ENCODE peak calls at places on chromosomes 11 and 22, in ten cellular contexts. O is activated T-cell treated with anti-CD3 and anti-CD28 coated beads for 1 hour, A is kidney, H is heart right ventricle, S is NCI-H82, L is Right ventricle myocardium superior, D is BE2C, B is gastrocnemius medialis, G is HEK293T, V is SK-N-SH. F is an unnamed sample.

GRCh38 chr11:119195680-119196079 is 10.4 kb downstream of the NHERF4 start:
- DNase-seq in O (no peak), A (no peak), H (no peak), S (peak; percentile 31), L (peak; percentile 47), D (peak; percentile 35), B (no peak), G (peak; percentile 68), V (peak; percentile 50), F (peak; percentile 52)

GRCh38 chr22:36467042-36467810 is 14.2 kb downstream of the TXN2 start:
- DNase-seq in O (no peak), A (no peak), H (peak; percentile 80), S (no peak), L (peak; percentile 83), D (peak; percentile 86), B (peak; percentile 44), G (no peak), V (no peak), F (peak; percentile 61)

GRCh38 chr11:19817265-19817851 is 104.7 kb downstream of the NAV2 start:
- DNase-seq in O (no peak), A (no peak), H (no peak), S (no peak), L (no peak), D (no peak), B (no peak), G (no peak), V (no peak), F (no peak)

GRCh38 chr11:102780491-102780918 is at the start of gene MMP10:
- DNase-seq in O (no peak), A (no peak), H (no peak), S (peak; percentile 36), L (no peak), D (no peak), B (no peak), G (peak; percentile 37), V (no peak), F (peak; percentile 41)

GRCh38 chr22:24822471-24822870 is 16.5 kb downstream of the SGSM1 start:
- DNase-seq in O (no peak), A (no peak), H (no peak), S (no peak), L (peak; percentile 25), D (no peak), B (no peak), G (no peak), V (no peak), F (peak; percentile 35)

GRCh38 chr11:10413268-10413667 is 41.8 kb upstream of the AMPD3 start:
- DNase-seq in O (peak; percentile 21), A (no peak), H (no peak), S (peak; percentile 71), L (no peak), D (peak; percentile 18), B (peak; percentile 61), G (no peak), V (no peak), F (peak; percentile 9)

GRCh38 chr11:127993788-127994187 is 593.6 kb downstream of the ETS1 start:
- DNase-seq in O (no peak), A (no peak), H (no peak), S (peak; percentile 8), L (no peak), D (no peak), B (no peak), G (no peak), V (no peak), F (no peak)

GRCh38 chr11:113184498-113184897 is 129.9 kb upstream of the TTC12 start:
- DNase-seq in O (no peak), A (no peak), H (no peak), S (no peak), L (no peak), D (no peak), B (no peak), G (no peak), V (no peak), F (no peak)

GRCh38 chr11:36149538-36150242 is 139.5 kb downstream of the COMMD9 start:
- DNase-seq in O (no peak), A (peak; percentile 87), H (no peak), S (peak; percentile 34), L (no peak), D (peak; percentile 37), B (peak; percentile 65), G (peak; percentile 61), V (peak; percentile 61), F (peak; percentile 70)

GRCh38 chr22:49506010-49506400 is 321.7 kb downstream of the BRD1 start:
- DNase-seq in O (no peak), A (no peak), H (no peak), S (no peak), L (no peak), D (no peak), B (no peak), G (no peak), V (no peak), F (no peak)

GRCh38 chr11:93791493-93791892 is 7.4 kb downstream of the MED17 start:
- DNase-seq in O (no peak), A (no peak), H (no peak), S (no peak), L (no peak), D (no peak), B (no peak), G (no peak), V (no peak), F (no peak)

GRCh38 chr11:26944866-26945664 is 48.8 kb upstream of the FIBIN start:
- DNase-seq in O (no peak), A (no peak), H (no peak), S (no peak), L (no peak), D (no peak), B (no peak), G (no peak), V (no peak), F (no peak)

GRCh38 chr22:33785283-33785991 is 134.8 kb downstream of the LARGE1 start:
- DNase-seq in O (no peak), A (no peak), H (no peak), S (no peak), L (no peak), D (no peak), B (no peak), G (no peak), V (peak; percentile 19), F (no peak)

GRCh38 chr11:70630816-70631623 is 232.7 kb downstream of the CTTN start:
- DNase-seq in O (no peak), A (no peak), H (no peak), S (peak; percentile 91), L (no peak), D (peak; percentile 83), B (no peak), G (no peak), V (no peak), F (no peak)

GRCh38 chr11:1825039-1825740 is 9.6 kb upstream of the SYT8 start:
- DNase-seq in O (no peak), A (peak; percentile 80), H (no peak), S (peak; percentile 40), L (peak; percentile 67), D (no peak), B (no peak), G (peak; percentile 62), V (no peak), F (no peak)

GRCh38 chr11:104690243-104690642 is 208.0 kb downstream of the CASP12 start:
- DNase-seq in O (no peak), A (no peak), H (no peak), S (no peak), L (no peak), D (no peak), B (no peak), G (no peak), V (peak; percentile 6), F (no peak)

GRCh38 chr11:67160872-67161783 is 42.1 kb downstream of the KDM2A start:
- DNase-seq in O (no peak), A (no peak), H (no peak), S (no peak), L (no peak), D (no peak), B (no peak), G (no peak), V (no peak), F (no peak)

GRCh38 chr11:67054851-67055523 is 1.7 kb upstream of the RHOD start:
- DNase-seq in O (no peak), A (no peak), H (peak; percentile 75), S (peak; percentile 87), L (peak; percentile 85), D (peak; percentile 64), B (peak; percentile 73), G (peak; percentile 74), V (peak; percentile 77), F (peak; percentile 30)

GRCh38 chr11:91178366-91178765 is 955.5 kb upstream of the CHORDC1 start:
- DNase-seq in O (no peak), A (no peak), H (no peak), S (no peak), L (no peak), D (no peak), B (no peak), G (no peak), V (no peak), F (no peak)

GRCh38 chr22:17159504-17159951 is 451 bp upstream of the HDHD5 start:
- DNase-seq in O (peak; percentile 26), A (peak; percentile 83), H (peak; percentile 44), S (peak; percentile 59), L (peak; percentile 61), D (peak; percentile 34), B (peak; percentile 44), G (peak; percentile 42), V (no peak), F (peak; percentile 39)

GRCh38 chr11:92557848-92558247 is 333.2 kb downstream of the FAT3 start:
- DNase-seq in O (no peak), A (no peak), H (no peak), S (no peak), L (no peak), D (peak; percentile 25), B (no peak), G (no peak), V (peak; percentile 7), F (no peak)

GRCh38 chr11:79066456-79067354 is 374.1 kb downstream of the TENM4 start:
- DNase-seq in O (no peak), A (no peak), H (no peak), S (peak; percentile 47), L (no peak), D (peak; percentile 74), B (no peak), G (no peak), V (peak; percentile 94), F (no peak)

GRCh38 chr11:120208777-120209176 is 2.1 kb upstream of the OAF start:
- DNase-seq in O (no peak), A (no peak), H (no peak), S (peak; percentile 61), L (no peak), D (no peak), B (peak; percentile 51), G (no peak), V (no peak), F (no peak)

GRCh38 chr11:67371549-67372231 is 1.7 kb downstream of the CLCF1 start:
- DNase-seq in O (no peak), A (no peak), H (no peak), S (peak; percentile 37), L (no peak), D (no peak), B (no peak), G (peak; percentile 65), V (peak; percentile 85), F (peak; percentile 40)

GRCh38 chr11:85170184-85170583 is 457.0 kb downstream of the DLG2 start:
- DNase-seq in O (no peak), A (no peak), H (no peak), S (no peak), L (no peak), D (no peak), B (no peak), G (no peak), V (no peak), F (no peak)

GRCh38 chr22:46103664-46104063 is 46.7 kb upstream of the PPARA start:
- DNase-seq in O (no peak), A (no peak), H (no peak), S (no peak), L (no peak), D (no peak), B (no peak), G (no peak), V (no peak), F (no peak)

GRCh38 chr11:128550967-128551522 is 36.3 kb downstream of the ETS1 start:
- DNase-seq in O (no peak), A (no peak), H (no peak), S (no peak), L (no peak), D (no peak), B (no peak), G (no peak), V (no peak), F (no peak)

GRCh38 chr11:12182650-12183511 is 72.5 kb downstream of the MICAL2 start:
- DNase-seq in O (no peak), A (peak; percentile 81), H (no peak), S (no peak), L (peak; percentile 68), D (no peak), B (no peak), G (no peak), V (no peak), F (no peak)

F was measured in SHP77.